ENCODE peak calls at places on chromosomes 5 and 9, in four cellular contexts. One of them, this sample, is unnamed.
A peak's percentile ranks its signal among the peaks of the same experiment; 100 is the strongest.

GRCh38 chr9:32579706-32580331 is 6.9 kb upstream of the NDUFB6 start:
- DNase-seq in H9: peak; percentile 59
- DNase-seq in neural progenitor cell: peak; percentile 51
- DNase-seq in PC-3: peak; percentile 67
- DNase-seq in this sample: peak; percentile 83

GRCh38 chr9:15416880-15417279 is 5.8 kb upstream of the SNAPC3 start:
- DNase-seq in H9: peak; percentile 42
- DNase-seq in PC-3: peak; percentile 74
- DNase-seq in neural progenitor cell: peak; percentile 45
- DNase-seq in this sample: no peak

GRCh38 chr5:98726258-98726657 is 47.2 kb upstream of the RGMB start:
- DNase-seq in neural progenitor cell: no peak
- DNase-seq in H9: no peak
- DNase-seq in PC-3: no peak
- DNase-seq in this sample: no peak

GRCh38 chr5:157739388-157740045 is 4.0 kb upstream of the LSM11 start:
- DNase-seq in H9: no peak
- DNase-seq in PC-3: no peak
- DNase-seq in neural progenitor cell: no peak
- DNase-seq in this sample: no peak

GRCh38 chr5:174327317-174327864 is 281.9 kb downstream of the NSG2 start:
- DNase-seq in PC-3: peak; percentile 93
- DNase-seq in H9: peak; percentile 93
- DNase-seq in neural progenitor cell: peak; percentile 94
- DNase-seq in this sample: peak; percentile 91

GRCh38 chr5:167511-167910 is 23.8 kb upstream of the LRRC14B start:
- DNase-seq in neural progenitor cell: no peak
- DNase-seq in H9: peak; percentile 25
- DNase-seq in PC-3: no peak
- DNase-seq in this sample: peak; percentile 11

GRCh38 chr9:121995997-121996396 is 97.1 kb downstream of the TTLL11 start:
- DNase-seq in H9: no peak
- DNase-seq in neural progenitor cell: no peak
- DNase-seq in PC-3: no peak
- DNase-seq in this sample: no peak

GRCh38 chr9:88593537-88594185 is 58.7 kb downstream of the NXNL2 start:
- DNase-seq in neural progenitor cell: peak; percentile 52
- DNase-seq in PC-3: peak; percentile 63
- DNase-seq in H9: no peak
- DNase-seq in this sample: peak; percentile 40

GRCh38 chr5:95283022-95283615 is 1.8 kb downstream of the MCTP1 start:
- DNase-seq in PC-3: no peak
- DNase-seq in neural progenitor cell: peak; percentile 23
- DNase-seq in H9: peak; percentile 45
- DNase-seq in this sample: no peak

GRCh38 chr5:153718713-153719112 is 228.2 kb downstream of the GRIA1 start:
- DNase-seq in H9: no peak
- DNase-seq in neural progenitor cell: no peak
- DNase-seq in PC-3: no peak
- DNase-seq in this sample: no peak

GRCh38 chr9:3719286-3719685 is 193.5 kb upstream of the RFX3 start:
- DNase-seq in PC-3: peak; percentile 25
- DNase-seq in H9: no peak
- DNase-seq in neural progenitor cell: no peak
- DNase-seq in this sample: no peak

GRCh38 chr5:126462239-126463014 is 39.2 kb downstream of the GRAMD2B start:
- DNase-seq in neural progenitor cell: no peak
- DNase-seq in PC-3: no peak
- DNase-seq in H9: no peak
- DNase-seq in this sample: no peak

GRCh38 chr9:28234899-28235277 is 661.6 kb upstream of the C9orf72 start:
- DNase-seq in PC-3: peak; percentile 81
- DNase-seq in neural progenitor cell: no peak
- DNase-seq in H9: no peak
- DNase-seq in this sample: no peak

GRCh38 chr9:92506184-92506857 is 24.0 kb upstream of the ASPN start:
- DNase-seq in PC-3: peak; percentile 79
- DNase-seq in H9: no peak
- DNase-seq in neural progenitor cell: no peak
- DNase-seq in this sample: no peak

DNA sequence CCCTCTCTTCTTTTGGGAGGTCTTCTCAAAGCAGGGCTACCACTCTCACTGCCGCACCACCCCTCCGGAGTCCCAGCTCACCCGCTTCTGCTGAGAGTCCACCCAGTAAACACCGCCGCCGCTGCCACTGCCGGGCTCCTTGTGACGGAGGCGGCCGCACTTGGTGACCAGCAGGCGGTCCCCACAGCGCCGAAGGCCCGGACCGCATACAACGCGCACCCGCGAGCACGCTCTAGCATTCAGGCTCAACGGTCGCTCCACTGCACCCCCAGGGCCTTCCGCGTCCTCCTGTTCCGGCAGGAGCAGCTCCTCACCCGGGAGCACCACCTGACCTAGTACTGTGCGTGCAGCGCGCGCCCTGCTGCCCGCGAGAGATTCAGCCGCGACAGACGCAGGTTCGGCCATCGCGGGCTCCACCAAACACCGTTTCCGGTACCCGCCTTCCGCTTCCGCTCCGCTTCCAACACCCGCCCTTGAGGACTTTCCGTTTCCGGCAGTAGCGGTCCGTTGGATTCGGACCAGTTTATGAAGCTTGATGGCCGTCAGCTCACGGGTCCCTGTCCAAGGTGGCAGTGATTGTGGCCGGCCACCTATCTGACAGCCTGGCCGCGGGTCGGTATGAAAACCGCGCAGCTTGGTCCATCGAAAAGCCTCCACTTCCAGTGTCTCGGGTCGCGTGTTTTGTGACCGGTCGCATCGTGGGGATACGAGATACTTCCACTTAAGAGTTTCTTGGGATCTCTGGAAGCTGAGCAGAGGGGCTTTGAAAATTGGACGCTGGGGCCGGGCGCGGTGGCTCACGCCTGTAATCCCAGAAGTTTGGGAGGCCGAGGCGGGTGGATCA is at the start of gene EXOSC3:
- DNase-seq in neural progenitor cell: peak; percentile 95
- DNase-seq in PC-3: peak; percentile 87
- DNase-seq in H9: peak; percentile 91
- DNase-seq in this sample: peak; percentile 91
- TF ChIP-seq CTCF in neural progenitor cell: peak; percentile 10
- TF ChIP-seq CTCF in PC-3: no peak
- TF ChIP-seq CTCF in H9: no peak
- TF ChIP-seq CTCF in this sample: no peak

GRCh38 chr5:89728750-89729149 is 680.8 kb downstream of the CETN3 start:
- DNase-seq in H9: no peak
- DNase-seq in neural progenitor cell: no peak
- DNase-seq in PC-3: no peak
- DNase-seq in this sample: no peak

GRCh38 chr5:89733772-89734171 is 675.8 kb downstream of the CETN3 start:
- DNase-seq in PC-3: no peak
- DNase-seq in H9: no peak
- DNase-seq in neural progenitor cell: peak; percentile 15
- DNase-seq in this sample: no peak

GRCh38 chr5:89735108-89735507 is 674.4 kb downstream of the CETN3 start:
- DNase-seq in neural progenitor cell: no peak
- DNase-seq in PC-3: no peak
- DNase-seq in H9: no peak
- DNase-seq in this sample: no peak

GRCh38 chr5:89728134-89728533 is 681.4 kb downstream of the CETN3 start:
- DNase-seq in PC-3: no peak
- DNase-seq in H9: no peak
- DNase-seq in neural progenitor cell: no peak
- DNase-seq in this sample: no peak

DNA sequence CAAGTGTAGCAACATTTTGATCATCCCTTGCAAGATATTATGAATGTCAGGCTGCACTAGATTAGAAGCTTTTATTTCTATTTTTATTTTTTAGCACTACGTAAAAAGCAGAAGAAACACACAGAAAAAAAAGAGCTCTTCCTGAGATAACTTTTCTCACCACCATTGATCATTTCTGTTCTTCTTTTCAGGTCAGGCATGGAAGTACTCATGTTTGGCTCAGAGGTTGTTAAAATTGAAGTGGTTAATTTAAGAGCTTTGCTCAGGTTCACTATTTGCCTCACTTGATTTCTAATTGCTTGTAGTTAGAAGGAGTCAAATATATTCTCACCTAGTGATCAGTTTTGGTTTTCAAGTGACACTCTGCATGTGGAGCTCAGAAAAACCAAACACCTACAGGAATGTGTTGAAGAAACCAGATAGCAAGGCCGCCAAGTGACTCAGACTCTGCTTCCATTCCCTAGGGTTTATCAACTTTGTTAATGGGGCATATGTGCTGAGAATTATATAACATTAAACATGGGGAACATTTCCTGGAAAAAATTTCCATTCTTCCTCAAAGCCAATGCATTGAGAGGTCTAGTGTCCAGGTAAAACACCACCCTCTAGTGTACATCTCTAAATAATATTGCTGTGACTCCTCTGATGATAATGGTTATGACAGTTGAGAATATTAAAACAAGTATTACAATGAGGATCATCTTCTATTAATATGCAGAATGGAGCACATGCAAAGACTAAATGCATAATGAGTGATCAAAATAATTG is 679.7 kb downstream of the CETN3 start:
- DNase-seq in PC-3: peak; percentile 73
- DNase-seq in neural progenitor cell: no peak
- DNase-seq in H9: no peak
- DNase-seq in this sample: no peak
- TF ChIP-seq CTCF in PC-3: peak; percentile 80
- TF ChIP-seq CTCF in neural progenitor cell: peak; percentile 27
- TF ChIP-seq CTCF in H9: peak; percentile 24
- TF ChIP-seq CTCF in this sample: no peak

GRCh38 chr9:137437691-137438590 is 3.2 kb downstream of the ENTPD8 start:
- DNase-seq in PC-3: no peak
- DNase-seq in H9: no peak
- DNase-seq in neural progenitor cell: no peak
- DNase-seq in this sample: no peak

GRCh38 chr9:137439158-137439714 is 1.9 kb downstream of the ENTPD8 start:
- DNase-seq in H9: no peak
- DNase-seq in neural progenitor cell: no peak
- DNase-seq in PC-3: no peak
- DNase-seq in this sample: peak; percentile 18

GRCh38 chr9:137436761-137437600 is 4.2 kb downstream of the ENTPD8 start:
- DNase-seq in neural progenitor cell: no peak
- DNase-seq in PC-3: no peak
- DNase-seq in H9: no peak
- DNase-seq in this sample: no peak

GRCh38 chr9:137435980-137436760 is 5.0 kb downstream of the ENTPD8 start:
- DNase-seq in neural progenitor cell: no peak
- DNase-seq in H9: no peak
- DNase-seq in PC-3: peak; percentile 90
- DNase-seq in this sample: peak; percentile 30

DNA sequence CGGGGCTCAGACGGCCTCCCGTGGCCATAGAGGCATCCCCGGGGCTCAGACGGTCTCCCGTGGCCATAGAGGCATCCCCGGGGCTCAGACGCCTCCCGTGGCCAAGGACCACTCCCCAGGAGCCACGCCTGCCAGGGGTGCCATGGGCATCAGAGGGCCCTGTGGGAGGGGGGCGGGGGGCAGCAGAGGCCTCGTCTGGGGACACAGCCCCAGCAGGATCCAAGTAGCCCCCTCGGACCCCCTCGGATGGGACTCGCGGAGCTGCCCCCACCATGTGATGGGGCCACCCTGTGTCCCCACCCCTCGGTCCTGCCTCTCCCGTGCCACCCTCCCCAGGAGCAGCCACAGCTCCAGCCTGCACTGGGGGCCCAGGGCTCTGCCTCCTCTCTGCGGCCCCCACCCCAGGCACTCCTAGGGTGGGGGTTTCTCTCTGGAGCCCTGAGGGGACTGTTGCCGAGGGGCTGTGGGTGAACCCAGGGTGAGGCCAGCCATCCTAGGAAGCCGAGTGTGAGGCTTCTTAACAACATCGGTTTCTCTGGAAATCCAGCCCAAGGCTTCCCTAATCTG is 2.5 kb downstream of the ENTPD8 start:
- DNase-seq in PC-3: no peak
- DNase-seq in neural progenitor cell: no peak
- DNase-seq in H9: no peak
- DNase-seq in this sample: peak; percentile 17
- TF ChIP-seq CTCF in PC-3: no peak
- TF ChIP-seq CTCF in neural progenitor cell: no peak
- TF ChIP-seq CTCF in H9: no peak
- TF ChIP-seq CTCF in this sample: no peak

GRCh38 chr5:58631895-58632294 is 49.0 kb downstream of the RAB3C start:
- DNase-seq in PC-3: no peak
- DNase-seq in neural progenitor cell: no peak
- DNase-seq in H9: no peak
- DNase-seq in this sample: no peak

GRCh38 chr5:58622884-58623871 is 40.3 kb downstream of the RAB3C start:
- DNase-seq in neural progenitor cell: peak; percentile 82
- DNase-seq in H9: no peak
- DNase-seq in PC-3: no peak
- DNase-seq in this sample: no peak

GRCh38 chr5:58629190-58630159 is 46.6 kb downstream of the RAB3C start:
- DNase-seq in neural progenitor cell: peak; percentile 12
- DNase-seq in PC-3: no peak
- DNase-seq in H9: no peak
- DNase-seq in this sample: no peak

DNA sequence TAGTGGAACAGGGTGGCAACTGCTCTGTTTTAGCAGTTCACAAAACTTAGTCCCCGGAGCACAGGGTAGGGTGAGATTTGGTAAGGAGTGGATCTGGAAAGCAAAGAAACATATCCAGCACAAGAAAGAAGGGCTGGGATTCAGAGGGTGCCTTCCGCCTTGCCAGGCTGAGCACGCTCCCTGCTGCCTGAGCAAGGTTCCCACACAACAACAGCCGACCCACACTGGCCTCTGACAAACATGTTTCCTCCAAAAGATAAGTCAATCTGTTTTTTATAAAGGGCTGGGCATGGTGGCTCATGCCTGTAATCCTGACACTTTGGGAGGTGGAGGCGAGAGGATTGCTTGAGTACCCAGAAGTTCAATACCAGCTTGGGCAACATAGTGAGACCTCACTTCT is 45.8 kb downstream of the RAB3C start:
- DNase-seq in H9: no peak
- DNase-seq in neural progenitor cell: no peak
- DNase-seq in PC-3: no peak
- DNase-seq in this sample: no peak
- TF ChIP-seq CTCF in H9: no peak
- TF ChIP-seq CTCF in neural progenitor cell: no peak
- TF ChIP-seq CTCF in PC-3: no peak
- TF ChIP-seq CTCF in this sample: no peak